ENCODE peak calls at places on chromosomes 5 and 9, in four cellular contexts. U is amniotic stem cell; F is stimulated activated CD8-positive, alpha-beta memory T cell treated with anti-CD3 and anti-CD28 coated beads, Interleukin-4, amount 100 ng/mL, for 1 hour; S is stimulated activated CD4-positive, alpha-beta T cell treated with anti-CD3 and anti-CD28 coated beads, Interleukin-2, amount 100 ng/mL, for 48 hours. Q is an unnamed sample.

GRCh38 chr9:13078164-13078563 is 201.3 kb downstream of the MPDZ start:
- DNase-seq in U (no peak), F (no peak), S (no peak), Q (no peak)

GRCh38 chr9:122347348-122348287 is 23.2 kb upstream of the PTGS1 start:
- DNase-seq in U (no peak), F (no peak), S (no peak), Q (no peak)

GRCh38 chr5:149618581-149619248 is 37.4 kb downstream of the ARHGEF37 start:
- DNase-seq in U (peak), F (no peak), S (peak), Q (no peak)

GRCh38 chr5:72752909-72753308 is 63.6 kb upstream of the TNPO1 start:
- DNase-seq in U (no peak), F (no peak), S (no peak), Q (no peak)

GRCh38 chr9:119634036-119634435 is 264.8 kb upstream of the BRINP1 start:
- DNase-seq in U (no peak), F (no peak), S (no peak), Q (no peak)

GRCh38 chr9:98280574-98280973 is 25.1 kb upstream of the TBC1D2 start:
- DNase-seq in U (no peak), F (no peak), S (no peak), Q (no peak)

GRCh38 chr5:15183520-15183919 is 311.9 kb upstream of the ANKH start:
- DNase-seq in U (no peak), F (no peak), S (no peak), Q (no peak)

GRCh38 chr5:757346-757930 is 27.1 kb downstream of the ZDHHC11B start:
- DNase-seq in U (no peak), F (no peak), S (no peak), Q (peak)

GRCh38 chr5:9324348-9325056 is 221.4 kb downstream of the SEMA5A start:
- DNase-seq in U (no peak), F (no peak), S (no peak), Q (no peak)